ENCODE peak calls at places on chromosomes 4 and X, in four cellular contexts. R is transverse colon; G is CD4-positive, alpha-beta T cell; H is neuronal stem cell. T is an unnamed sample.
A peak's percentile ranks its signal among the peaks of the same experiment; 100 is the strongest.

GRCh38 chr4:142846105-142846728 is at the start of gene INPP4B:
- DNase-seq in G (peak; percentile 63), R (peak; percentile 41), H (peak; percentile 47), T (peak; percentile 34)

GRCh38 chrX:31199051-31199769 is 127.4 kb upstream of the FTHL17 start:
- DNase-seq in G (no peak), R (no peak), H (no peak), T (no peak)

GRCh38 chr4:52551487-52551886 is 107.6 kb downstream of the USP46 start:
- DNase-seq in H (no peak), G (no peak), R (no peak), T (no peak)

GRCh38 chr4:158934996-158935669 is 166.3 kb downstream of the FNIP2 start:
- DNase-seq in H (peak; percentile 23), G (no peak), R (no peak), T (no peak)

GRCh38 chr4:107376293-107376692 is 340.2 kb upstream of the DKK2 start:
- DNase-seq in R (no peak), G (no peak), H (no peak), T (no peak)

GRCh38 chr4:138951764-138952163 is 63.8 kb upstream of the NOCT start:
- DNase-seq in H (no peak), G (no peak), R (no peak), T (no peak)

GRCh38 chr4:10977534-10977933 is 293.0 kb upstream of the CLNK start:
- DNase-seq in G (no peak), R (no peak), H (no peak), T (no peak)

GRCh38 chr4:112348488-112349158 is 51.5 kb downstream of the ALPK1 start:
- DNase-seq in H (peak; percentile 51), G (no peak), R (no peak), T (no peak)

GRCh38 chr4:41994461-41994860 is 4.1 kb downstream of the SLC30A9 start:
- DNase-seq in G (no peak), H (no peak), R (no peak), T (no peak)

GRCh38 chr4:118989098-118990080 is 100.7 kb downstream of the SYNPO2 start:
- DNase-seq in G (no peak), H (no peak), R (no peak), T (no peak)

GRCh38 chr4:74395633-74396032 is 30.7 kb downstream of the EREG start:
- DNase-seq in H (no peak), R (no peak), G (no peak), T (no peak)

GRCh38 chrX:40290519-40290918 is 192.8 kb upstream of the BCOR start:
- DNase-seq in G (no peak), H (no peak), R (no peak), T (no peak)

GRCh38 chr4:156378053-156378665 is 424.5 kb upstream of the CTSO start:
- DNase-seq in G (no peak), H (peak; percentile 11), R (no peak), T (no peak)

GRCh38 chrX:23312136-23312535 is 22.5 kb upstream of the PTCHD1 start:
- DNase-seq in R (no peak), H (no peak), G (no peak), T (no peak)

GRCh38 chr4:55524844-55525571 is 21.7 kb downstream of the CLOCK start:
- DNase-seq in R (no peak), G (no peak), H (no peak), T (no peak)

GRCh38 chrX:22343192-22343591 is 70.5 kb downstream of the CBLL2 start:
- DNase-seq in R (no peak), H (no peak), G (no peak), T (no peak)

GRCh38 chr4:185282968-185283367 is 73.6 kb downstream of the SNX25 start:
- DNase-seq in H (no peak), R (no peak), G (no peak), T (no peak)

GRCh38 chrX:132463411-132463810 is 25.4 kb downstream of the MBNL3 start:
- DNase-seq in H (no peak), G (no peak), R (no peak), T (no peak)

GRCh38 chr4:184383497-184384055 is 90.8 kb downstream of the IRF2 start:
- DNase-seq in H (no peak), G (no peak), R (peak; percentile 32), T (peak; percentile 45)

GRCh38 chr4:76767983-76768382 is 130.0 kb downstream of the SOWAHB start:
- DNase-seq in R (no peak), H (no peak), G (no peak), T (no peak)

GRCh38 chr4:174222266-174222872 is 61.1 kb downstream of the FBXO8 start:
- DNase-seq in H (peak; percentile 3), R (no peak), G (no peak), T (no peak)

GRCh38 chrX:150018931-150019331 is 80.6 kb upstream of the EOLA2 start:
- DNase-seq in R (no peak), G (no peak), H (no peak), T (no peak)

GRCh38 chr4:92231511-92231910 is 72.3 kb upstream of the GRID2 start:
- DNase-seq in G (no peak), R (no peak), H (no peak), T (no peak)

GRCh38 chrX:24025741-24026402 is 1.1 kb downstream of the KLHL15 start:
- DNase-seq in H (no peak), R (no peak), G (no peak), T (no peak)

GRCh38 chrX:45788941-45789348 is 588.3 kb upstream of the DIPK2B start:
- DNase-seq in H (no peak), R (no peak), G (no peak), T (no peak)

GRCh38 chr4:4302416-4302815 is 12.4 kb downstream of the ZBTB49 start:
- DNase-seq in H (no peak), G (no peak), R (no peak), T (no peak)

GRCh38 chrX:130770615-130771014 is 132.4 kb downstream of the ENOX2 start:
- DNase-seq in G (no peak), R (no peak), H (no peak), T (no peak)

GRCh38 chr4:53120801-53121200 is 245.1 kb downstream of the SCFD2 start:
- DNase-seq in G (no peak), R (no peak), H (no peak), T (no peak)

GRCh38 chr4:53076335-53076958 is 214.3 kb downstream of the RASL11B start:
- DNase-seq in R (no peak), H (no peak), G (no peak), T (no peak)

DNA sequence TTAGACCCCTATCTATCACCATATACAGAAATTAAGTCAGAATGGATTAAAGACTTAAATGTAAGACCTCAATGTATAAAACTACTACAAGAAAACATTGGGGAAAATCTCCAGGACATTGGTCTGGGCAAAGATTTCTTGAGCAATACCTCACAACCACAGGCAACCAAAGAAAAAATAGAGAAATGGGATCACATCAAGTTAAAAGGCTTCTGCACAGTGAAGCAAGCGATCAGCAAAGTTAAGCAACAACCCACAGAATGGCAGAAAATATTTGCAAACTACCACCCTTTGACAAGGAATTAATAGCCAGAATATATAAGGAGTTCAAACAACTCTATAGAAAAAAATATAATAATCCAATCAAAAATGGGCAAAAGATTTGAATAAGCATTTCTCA is 236.9 kb upstream of the EMCN start:
- DNase-seq in H (no peak), R (no peak), G (no peak), T (no peak)
- H3K9me3 ChIP-seq in H (peaks cover 5% of the 10 kb centered on the region), R (no peaks in the 10 kb centered on the region), G (no peaks in the 10 kb centered on the region), T (no peaks in the 10 kb centered on the region)

GRCh38 chr4:168930413-168931196 is 79.5 kb downstream of the CBR4 start:
- DNase-seq in G (no peak), R (no peak), H (no peak), T (no peak)

GRCh38 chr4:168933423-168933822 is 76.6 kb downstream of the CBR4 start:
- DNase-seq in R (no peak), G (no peak), H (no peak), T (no peak)

GRCh38 chr4:168928875-168929274 is 81.2 kb downstream of the CBR4 start:
- DNase-seq in G (no peak), R (no peak), H (no peak), T (no peak)

GRCh38 chr4:168931215-168931650 is 78.8 kb downstream of the CBR4 start:
- DNase-seq in H (no peak), G (no peak), R (no peak), T (no peak)

GRCh38 chr4:168932138-168932537 is 77.9 kb downstream of the CBR4 start:
- DNase-seq in H (no peak), R (no peak), G (no peak), T (no peak)
- H3K9me3 ChIP-seq in H (peaks cover 13% of the 10 kb centered on the region), R (peaks cover 15% of the 10 kb centered on the region), G (peaks cover 9% of the 10 kb centered on the region), T (peaks cover 18% of the 10 kb centered on the region)

DNA sequence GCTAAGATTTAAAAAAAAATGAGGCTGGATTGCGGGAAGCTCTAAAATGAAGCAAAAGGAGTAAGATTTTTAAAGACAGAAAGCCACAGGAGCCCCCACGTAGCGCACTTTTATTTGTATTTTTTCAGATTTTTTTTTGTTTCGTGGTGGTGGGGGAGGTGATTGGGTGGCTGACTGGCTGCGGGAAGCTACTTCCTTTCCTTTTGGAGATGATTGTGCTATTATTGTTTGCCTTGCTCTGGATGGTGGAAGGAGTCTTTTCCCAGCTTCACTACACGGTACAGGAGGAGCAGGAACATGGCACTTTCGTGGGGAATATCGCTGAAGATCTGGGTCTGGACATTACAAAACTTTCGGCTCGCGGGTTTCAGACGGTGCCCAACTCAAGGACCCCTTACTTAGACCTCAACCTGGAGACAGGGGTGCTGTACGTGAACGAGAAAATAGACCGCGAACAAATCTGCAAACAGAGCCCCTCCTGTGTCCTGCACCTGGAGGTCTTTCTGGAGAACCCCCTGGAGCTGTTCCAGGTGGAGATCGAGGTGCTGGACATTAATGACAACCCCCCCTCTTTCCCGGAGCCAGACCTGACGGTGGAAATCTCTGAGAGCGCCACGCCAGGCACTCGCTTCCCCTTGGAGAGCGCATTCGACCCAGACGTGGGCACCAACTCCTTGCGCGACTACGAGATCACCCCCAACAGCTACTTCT is 993 bp downstream of the PCDH10 start:
- DNase-seq in H (no peak), R (no peak), G (no peak), T (no peak)
- H3K9me3 ChIP-seq in H (no peaks in the 10 kb centered on the region), R (no peaks in the 10 kb centered on the region), G (no peaks in the 10 kb centered on the region), T (no peaks in the 10 kb centered on the region)

GRCh38 chrX:143694881-143695280 is 25.7 kb downstream of the SPANXN2 start:
- DNase-seq in H (no peak), G (no peak), R (no peak), T (no peak)
- H3K9me3 ChIP-seq in H (no peaks in the 10 kb centered on the region), G (no peaks in the 10 kb centered on the region), R (no peaks in the 10 kb centered on the region), T (no peaks in the 10 kb centered on the region)